ENCODE peak calls at places on chromosomes 1 and 21, in seven cellular contexts. X, K, A, F, G, Y and Q are unnamed samples.

GRCh38 chr1:212853658-212854057 is 4.4 kb upstream of the FLVCR1 start:
- DNase-seq in Y (no peak), F (no peak), G (no peak), A (no peak), X (no peak), K (no peak), Q (no peak)

GRCh38 chr1:31421404-31422040 is 8.5 kb downstream of the SERINC2 start:
- DNase-seq in Y (no peak), K (no peak), G (no peak), X (no peak), F (no peak), A (no peak), Q (peak)

GRCh38 chr1:107379826-107380225 is 239.0 kb downstream of the NTNG1 start:
- DNase-seq in G (no peak), Y (no peak), X (no peak), A (no peak), K (no peak), F (no peak), Q (no peak)

GRCh38 chr1:54611621-54612020 is 11.7 kb downstream of the FAM151A start:
- DNase-seq in A (no peak), Y (no peak), F (no peak), G (no peak), K (no peak), X (no peak), Q (no peak)

GRCh38 chr1:1021860-1022259 is 1.9 kb downstream of the AGRN start:
- DNase-seq in K (no peak), F (no peak), Y (no peak), X (no peak), A (no peak), G (no peak), Q (no peak)

GRCh38 chr1:149978547-149979023 is 31.9 kb downstream of the OTUD7B start:
- DNase-seq in F (peak), A (no peak), K (no peak), X (no peak), Y (no peak), G (no peak), Q (no peak)

GRCh38 chr1:98546319-98546718 is 115.2 kb upstream of the SNX7 start:
- DNase-seq in F (no peak), K (no peak), G (no peak), A (no peak), Y (no peak), X (no peak), Q (no peak)

GRCh38 chr1:8423702-8424538 is 106.0 kb downstream of the SLC45A1 start:
- DNase-seq in G (peak), A (peak), Y (no peak), K (peak), X (peak), F (peak), Q (no peak)

GRCh38 chr21:33395866-33396265 is 7.3 kb upstream of the IFNGR2 start:
- DNase-seq in X (no peak), Y (no peak), F (no peak), A (no peak), K (no peak), G (no peak), Q (no peak)

GRCh38 chr1:116873680-116874271 is 35.9 kb upstream of the PTGFRN start:
- DNase-seq in G (no peak), Y (no peak), X (no peak), F (no peak), K (no peak), A (no peak), Q (no peak)

GRCh38 chr1:47021070-47021469 is 2.4 kb upstream of the CYP4X1 start:
- DNase-seq in K (no peak), Y (no peak), A (no peak), X (no peak), F (no peak), G (no peak), Q (no peak)

GRCh38 chr1:226798427-226799411 is 59.6 kb upstream of the ITPKB start:
- DNase-seq in K (peak), G (no peak), F (no peak), A (no peak), Y (peak), X (no peak), Q (no peak)

GRCh38 chr1:33410091-33410701 is 20.7 kb downstream of the PHC2 start:
- DNase-seq in X (no peak), F (no peak), G (no peak), K (no peak), Y (no peak), A (peak), Q (no peak)

GRCh38 chr1:230708631-230709580 is 5.0 kb downstream of the AGT start:
- DNase-seq in Y (no peak), K (peak), X (no peak), A (no peak), G (no peak), F (peak), Q (no peak)

GRCh38 chr1:92662048-92662447 is 122.9 kb downstream of the EVI5 start:
- DNase-seq in A (no peak), K (no peak), X (no peak), Y (no peak), F (no peak), G (no peak), Q (no peak)

GRCh38 chr1:71414229-71414628 is 333.4 kb upstream of the ZRANB2 start:
- DNase-seq in X (no peak), K (no peak), A (peak), F (no peak), G (no peak), Y (no peak), Q (no peak)

GRCh38 chr1:82273816-82274215 is 473.1 kb downstream of the ADGRL2 start:
- DNase-seq in F (no peak), K (no peak), A (no peak), X (no peak), G (no peak), Y (no peak), Q (no peak)

GRCh38 chr1:6454856-6455751 is 10.9 kb downstream of the TNFRSF25 start:
- DNase-seq in A (peak), F (no peak), G (no peak), K (no peak), Y (no peak), X (no peak), Q (no peak)

GRCh38 chr1:18230840-18231239 is 123.2 kb downstream of the IGSF21 start:
- DNase-seq in K (no peak), F (no peak), Y (no peak), X (no peak), A (no peak), G (no peak), Q (no peak)

GRCh38 chr1:27133990-27134389 is 20.9 kb downstream of the SLC9A1 start:
- DNase-seq in A (no peak), G (no peak), F (no peak), X (no peak), K (no peak), Y (peak), Q (no peak)

GRCh38 chr1:234979316-234980223 is 149.1 kb downstream of the TOMM20 start:
- DNase-seq in Y (no peak), K (no peak), G (no peak), A (no peak), X (no peak), F (no peak), Q (no peak)

GRCh38 chr1:110341146-110341871 is 2.1 kb downstream of the RBM15 start:
- DNase-seq in K (peak), A (no peak), G (no peak), X (no peak), F (no peak), Y (no peak), Q (no peak)

GRCh38 chr1:112826217-112826944 is 111.2 kb upstream of the PPM1J start:
- DNase-seq in A (no peak), G (no peak), X (no peak), K (no peak), F (no peak), Y (no peak), Q (no peak)

GRCh38 chr1:107254306-107254705 is 113.5 kb downstream of the NTNG1 start:
- DNase-seq in A (no peak), X (no peak), Y (no peak), K (no peak), F (no peak), G (no peak), Q (no peak)

GRCh38 chr1:179053486-179053885 is 27.8 kb downstream of the FAM20B start:
- DNase-seq in G (no peak), Y (no peak), K (no peak), F (no peak), A (no peak), X (no peak), Q (no peak)

GRCh38 chr1:179047637-179048002 is 21.9 kb downstream of the FAM20B start:
- DNase-seq in A (peak), X (no peak), Y (no peak), F (no peak), G (no peak), K (no peak), Q (no peak)

GRCh38 chr1:179055930-179056329 is 25.9 kb upstream of the TOR3A start:
- DNase-seq in Y (no peak), A (no peak), F (no peak), K (no peak), G (no peak), X (no peak), Q (no peak)

GRCh38 chr1:179048339-179049124 is 22.8 kb downstream of the FAM20B start:
- DNase-seq in Y (no peak), A (no peak), X (no peak), K (no peak), G (no peak), F (no peak), Q (no peak)

DNA sequence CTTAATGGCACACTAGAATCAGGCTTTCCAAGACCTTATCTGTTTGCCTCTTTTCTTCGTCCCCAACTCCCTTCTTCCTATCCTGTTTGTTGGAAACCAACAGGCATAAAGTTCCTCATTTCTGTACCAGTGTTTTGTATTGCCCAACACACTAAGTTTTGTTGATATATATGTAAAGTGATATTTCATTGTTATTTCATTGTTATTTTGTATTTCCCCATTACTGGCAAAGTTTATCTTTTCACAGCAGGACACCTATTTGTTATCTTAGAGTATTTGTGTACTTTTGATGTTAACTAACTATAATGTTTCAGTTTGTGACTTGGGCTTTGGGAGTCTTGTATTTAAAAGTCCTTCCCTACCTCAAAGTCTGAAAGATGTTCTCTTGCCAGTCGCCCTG is 27.1 kb downstream of the FAM20B start:
- DNase-seq in K (no peak), X (no peak), F (no peak), Y (no peak), A (no peak), G (no peak), Q (no peak)
- H3K9ac ChIP-seq in K (no peak), X (no peak), F (no peak), Y (no peak), A (no peak), G (no peak), Q (no peak)

GRCh38 chr1:43440358-43440757 is 13.4 kb downstream of the HYI start:
- DNase-seq in K (no peak), Y (no peak), F (no peak), X (no peak), G (no peak), A (no peak), Q (no peak)
- TF ChIP-seq YY1 in K (no peak), Y (no peak), F (no peak), X (no peak), G (no peak), A (no peak), Q (no peak)

GRCh38 chr1:184971522-184972265 is 2.6 kb downstream of the NIBAN1 start:
- DNase-seq in Y (no peak), G (no peak), K (no peak), F (no peak), A (no peak), X (no peak), Q (no peak)
- H3K9ac ChIP-seq in Y (peak), G (no peak), K (no peak), F (no peak), A (no peak), X (no peak), Q (no peak)

DNA sequence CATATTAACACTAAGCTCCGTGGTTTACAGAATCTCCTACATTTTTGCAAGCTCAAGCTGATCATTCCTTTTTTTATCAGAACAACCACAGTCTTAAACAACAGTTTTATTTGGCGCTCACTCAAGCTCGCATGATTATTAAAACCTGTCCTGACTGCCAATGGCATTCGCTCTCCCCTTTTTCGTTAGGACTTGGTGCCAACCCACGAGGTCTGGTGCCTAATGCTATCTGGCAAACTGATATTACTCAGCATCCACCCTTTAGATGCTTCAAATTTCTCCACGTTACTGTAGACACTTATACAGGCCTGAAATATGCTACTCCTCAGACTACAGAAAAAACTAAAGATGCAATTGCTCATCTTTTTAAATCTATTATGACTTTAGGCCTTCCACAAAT is 23.0 kb upstream of the ITLN1 start:
- DNase-seq in K (no peak), Y (no peak), X (no peak), F (no peak), G (no peak), A (no peak), Q (no peak)
- TF ChIP-seq YY1 in K (no peak), Y (no peak), X (no peak), F (no peak), G (no peak), A (no peak), Q (no peak)

DNA sequence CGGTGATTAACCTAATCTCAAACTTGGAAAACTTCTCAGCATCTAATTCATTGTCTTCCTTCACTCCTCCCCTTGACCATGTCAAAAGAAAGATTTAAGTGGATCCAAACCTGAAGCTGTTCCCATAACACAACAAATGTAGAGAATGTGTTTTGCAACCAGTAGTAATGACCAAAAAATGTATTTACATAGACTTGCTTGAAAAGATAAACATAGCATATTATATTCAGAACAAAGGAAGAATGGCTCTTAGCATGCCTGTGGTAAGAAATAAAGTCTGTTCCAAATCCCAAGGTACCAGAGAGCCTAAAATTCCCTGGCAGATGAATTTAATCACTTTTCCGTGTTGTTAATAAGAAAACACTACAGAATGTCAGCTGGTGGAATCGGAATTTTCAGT is 36.8 kb downstream of the FMO3 start:
- DNase-seq in K (no peak), F (no peak), X (no peak), G (no peak), A (no peak), Y (no peak), Q (no peak)
- H3K9ac ChIP-seq in K (no peak), F (no peak), X (no peak), G (no peak), A (no peak), Y (no peak), Q (no peak)